ENCODE peak calls at places on chromosome 15, in five cellular contexts. One of them, this sample, is unnamed.

GRCh38 chr15:45094358-45094730 is 19.6 kb downstream of the DUOX2 start:
- DNase-seq in stimulated activated CD4-positive, alpha-beta T cell treated with anti-CD3 and anti-CD28 coated beads, TNF-alpha, amount 100 ng/mL, for 4 hours: no peak
- DNase-seq in T1000: no peak
- DNase-seq in stimulated activated naive CD4-positive, alpha-beta T cell: no peak
- DNase-seq in AG08395: no peak
- DNase-seq in this sample: no peak

GRCh38 chr15:52052076-52052935 is 33.3 kb downstream of the MAPK6 start:
- DNase-seq in stimulated activated CD4-positive, alpha-beta T cell treated with anti-CD3 and anti-CD28 coated beads, TNF-alpha, amount 100 ng/mL, for 4 hours: no peak
- DNase-seq in T1000: no peak
- DNase-seq in stimulated activated naive CD4-positive, alpha-beta T cell: no peak
- DNase-seq in AG08395: no peak
- DNase-seq in this sample: no peak

GRCh38 chr15:81411056-81411455 is 37.0 kb upstream of the TMC3 start:
- DNase-seq in stimulated activated CD4-positive, alpha-beta T cell treated with anti-CD3 and anti-CD28 coated beads, TNF-alpha, amount 100 ng/mL, for 4 hours: no peak
- DNase-seq in T1000: no peak
- DNase-seq in stimulated activated naive CD4-positive, alpha-beta T cell: no peak
- DNase-seq in AG08395: no peak
- DNase-seq in this sample: no peak

GRCh38 chr15:51708013-51708412 is 26.7 kb downstream of the SCG3 start:
- DNase-seq in stimulated activated CD4-positive, alpha-beta T cell treated with anti-CD3 and anti-CD28 coated beads, TNF-alpha, amount 100 ng/mL, for 4 hours: no peak
- DNase-seq in T1000: no peak
- DNase-seq in stimulated activated naive CD4-positive, alpha-beta T cell: no peak
- DNase-seq in AG08395: no peak
- DNase-seq in this sample: no peak

GRCh38 chr15:40545457-40545856 is 19.4 kb downstream of the CCDC32 start:
- DNase-seq in stimulated activated CD4-positive, alpha-beta T cell treated with anti-CD3 and anti-CD28 coated beads, TNF-alpha, amount 100 ng/mL, for 4 hours: no peak
- DNase-seq in T1000: no peak
- DNase-seq in stimulated activated naive CD4-positive, alpha-beta T cell: no peak
- DNase-seq in AG08395: no peak
- DNase-seq in this sample: no peak

GRCh38 chr15:85088300-85088699 is 106.6 kb downstream of the PDE8A start:
- DNase-seq in stimulated activated CD4-positive, alpha-beta T cell treated with anti-CD3 and anti-CD28 coated beads, TNF-alpha, amount 100 ng/mL, for 4 hours: no peak
- DNase-seq in T1000: no peak
- DNase-seq in stimulated activated naive CD4-positive, alpha-beta T cell: no peak
- DNase-seq in AG08395: no peak
- DNase-seq in this sample: no peak

GRCh38 chr15:80727596-80727995 is 32.5 kb downstream of the ABHD17C start:
- DNase-seq in stimulated activated CD4-positive, alpha-beta T cell treated with anti-CD3 and anti-CD28 coated beads, TNF-alpha, amount 100 ng/mL, for 4 hours: no peak
- DNase-seq in T1000: no peak
- DNase-seq in stimulated activated naive CD4-positive, alpha-beta T cell: no peak
- DNase-seq in AG08395: no peak
- DNase-seq in this sample: no peak

GRCh38 chr15:101210466-101210865 is 41.4 kb downstream of the CHSY1 start:
- DNase-seq in stimulated activated CD4-positive, alpha-beta T cell treated with anti-CD3 and anti-CD28 coated beads, TNF-alpha, amount 100 ng/mL, for 4 hours: no peak
- DNase-seq in T1000: no peak
- DNase-seq in stimulated activated naive CD4-positive, alpha-beta T cell: no peak
- DNase-seq in AG08395: no peak
- DNase-seq in this sample: no peak

GRCh38 chr15:101407439-101407838 is 82.1 kb downstream of the PCSK6 start:
- DNase-seq in stimulated activated CD4-positive, alpha-beta T cell treated with anti-CD3 and anti-CD28 coated beads, TNF-alpha, amount 100 ng/mL, for 4 hours: no peak
- DNase-seq in T1000: no peak
- DNase-seq in stimulated activated naive CD4-positive, alpha-beta T cell: no peak
- DNase-seq in AG08395: no peak
- DNase-seq in this sample: no peak

GRCh38 chr15:100934735-100935134 is 15.6 kb downstream of the LRRK1 start:
- DNase-seq in stimulated activated CD4-positive, alpha-beta T cell treated with anti-CD3 and anti-CD28 coated beads, TNF-alpha, amount 100 ng/mL, for 4 hours: no peak
- DNase-seq in T1000: no peak
- DNase-seq in stimulated activated naive CD4-positive, alpha-beta T cell: no peak
- DNase-seq in AG08395: no peak
- DNase-seq in this sample: no peak

GRCh38 chr15:65818927-65819562 is 27.0 kb upstream of the DENND4A start:
- DNase-seq in stimulated activated CD4-positive, alpha-beta T cell treated with anti-CD3 and anti-CD28 coated beads, TNF-alpha, amount 100 ng/mL, for 4 hours: no peak
- DNase-seq in T1000: no peak
- DNase-seq in stimulated activated naive CD4-positive, alpha-beta T cell: peak; percentile 87
- DNase-seq in AG08395: no peak
- DNase-seq in this sample: no peak

This sample was measured in activated CD4-positive, alpha-beta T cell treated with anti-CD3 and anti-CD28 coated beads, Interleukin-2, amount 50 U/mL, for 1 hour.